ENCODE peak calls at places on chromosomes 11 and 22, in six cellular contexts. L is NCI-H774, E is fibroblast of the conjunctiva, Z is C1 segment of cervical spinal cord, Q is foreskin fibroblast, M is fibroblast of mammary gland. F is an unnamed sample.

GRCh38 chr22:19992921-19993355 is 23.7 kb downstream of the ARVCF start:
- DNase-seq in E (no peak), Q (no peak), L (no peak), M (no peak), Z (no peak), F (no peak)

GRCh38 chr11:134261626-134262488 is 8.5 kb downstream of the ACAD8 start:
- DNase-seq in M (peak; percentile 25), L (no peak), Q (peak; percentile 56), Z (no peak), E (no peak), F (no peak)

GRCh38 chr11:26234451-26234850 is 97.5 kb upstream of the ANO3 start:
- DNase-seq in L (no peak), Z (no peak), E (no peak), Q (peak; percentile 78), M (peak; percentile 87), F (no peak)

GRCh38 chr11:96306933-96307747 is 35.9 kb downstream of the MAML2 start:
- DNase-seq in Q (peak; percentile 99), E (peak; percentile 98), M (peak; percentile 100), L (peak; percentile 83), Z (peak; percentile 28), F (peak; percentile 81)

GRCh38 chr11:33045551-33046255 is 6.3 kb downstream of the TCP11L1 start:
- DNase-seq in L (no peak), Z (no peak), M (peak; percentile 34), E (no peak), Q (peak; percentile 78), F (no peak)

GRCh38 chr22:32354360-32355351 is 3.0 kb upstream of the RFPL3 start:
- DNase-seq in L (no peak), Z (no peak), E (no peak), Q (peak; percentile 30), M (peak; percentile 71), F (no peak)

GRCh38 chr11:117145393-117145761 is 1.3 kb downstream of the PAFAH1B2 start:
- DNase-seq in M (peak; percentile 56), Q (peak; percentile 64), E (no peak), Z (no peak), L (no peak), F (peak; percentile 28)

GRCh38 chr11:43268161-43268560 is 43.6 kb upstream of the API5 start:
- DNase-seq in Q (no peak), Z (peak; percentile 14), L (no peak), M (no peak), E (no peak), F (no peak)

GRCh38 chr11:7072401-7073028 is 16.3 kb upstream of the RBMXL2 start:
- DNase-seq in Z (no peak), E (no peak), Q (no peak), M (no peak), L (no peak), F (no peak)

GRCh38 chr11:60757231-60757800 is 649 bp downstream of the MS4A15 start:
- DNase-seq in Q (no peak), L (no peak), Z (no peak), E (no peak), M (no peak), F (no peak)

GRCh38 chr11:2818021-2818420 is 67.6 kb downstream of the CDKN1C start:
- DNase-seq in M (no peak), Q (no peak), L (no peak), Z (no peak), E (no peak), F (no peak)

GRCh38 chr11:128061321-128061871 is 526.0 kb downstream of the ETS1 start:
- DNase-seq in Q (peak; percentile 42), M (peak; percentile 48), E (no peak), Z (no peak), L (no peak), F (no peak)

GRCh38 chr22:39239561-39240423 is 5.0 kb downstream of the PDGFB start:
- DNase-seq in L (peak; percentile 57), E (no peak), Z (no peak), M (no peak), Q (no peak), F (no peak)

GRCh38 chr22:46245515-46245914 is 4.6 kb downstream of the CDPF1 start:
- DNase-seq in Q (peak; percentile 23), Z (peak; percentile 34), M (no peak), L (no peak), E (no peak), F (no peak)

GRCh38 chr11:116927163-116927772 is 89.8 kb upstream of the APOA1 start:
- DNase-seq in E (no peak), Z (no peak), L (no peak), Q (no peak), M (peak; percentile 29), F (no peak)

GRCh38 chr11:127471662-127472061 is 471.1 kb upstream of the KIRREL3 start:
- DNase-seq in M (no peak), E (no peak), Z (no peak), L (no peak), Q (no peak), F (no peak)

GRCh38 chr22:37526376-37526775 is 7.2 kb upstream of the CARD10 start:
- DNase-seq in E (no peak), L (no peak), M (peak; percentile 77), Z (no peak), Q (peak; percentile 58), F (no peak)

GRCh38 chr11:1863352-1864215 is 10.7 kb downstream of the LSP1 start:
- DNase-seq in Q (peak; percentile 96), M (peak; percentile 87), Z (peak; percentile 47), E (peak; percentile 79), L (peak; percentile 17), F (no peak)

GRCh38 chr11:6315811-6316425 is 4.4 kb downstream of the CAVIN3 start:
- DNase-seq in Q (peak; percentile 85), Z (no peak), M (peak; percentile 69), L (peak; percentile 30), E (peak; percentile 51), F (peak; percentile 15)

GRCh38 chr11:26741036-26741435 is 19.2 kb upstream of the SLC5A12 start:
- DNase-seq in L (peak; percentile 11), Q (peak; percentile 86), M (peak; percentile 86), E (peak; percentile 82), Z (no peak), F (no peak)

GRCh38 chr11:95088946-95089619 is 563 bp upstream of the ENDOD1 start:
- DNase-seq in Z (no peak), E (no peak), L (no peak), M (no peak), Q (peak; percentile 9), F (no peak)

GRCh38 chr11:17381156-17381555 is 7.3 kb downstream of the KCNJ11 start:
- DNase-seq in Z (no peak), M (peak; percentile 31), Q (peak; percentile 72), E (no peak), L (no peak), F (no peak)

GRCh38 chr11:95904009-95904650 is 19.8 kb downstream of the MTMR2 start:
- DNase-seq in L (no peak), Q (no peak), M (no peak), E (no peak), Z (no peak), F (no peak)

GRCh38 chr11:66976048-66976467 is 954 bp downstream of the C11orf86 start:
- DNase-seq in Q (peak; percentile 26), L (no peak), M (no peak), Z (no peak), E (no peak), F (no peak)